ENCODE peak calls at places on chromosomes 13 and 19, in six cellular contexts. A is endothelial cell of umbilical vein; J is NB4; X is CD8-positive, alpha-beta T cell; L is endodermal cell; M is suprapubic skin. T is an unnamed sample.

GRCh38 chr19:18416778-18417249 is 2.4 kb upstream of the SSBP4 start:
- DNase-seq in A (peak; percentile 89), J (peak; percentile 92), X (peak; percentile 53), L (peak; percentile 94), M (peak; percentile 97), T (peak; percentile 55)

GRCh38 chr19:50050406-50051223 is 24.8 kb downstream of the ZNF473 start:
- DNase-seq in A (peak; percentile 61), J (peak; percentile 51), X (peak; percentile 75), L (no peak), M (peak; percentile 87), T (peak; percentile 71)

GRCh38 chr19:813359-814107 is 8.2 kb downstream of the PLPPR3 start:
- DNase-seq in A (no peak), J (no peak), X (no peak), L (peak; percentile 61), M (no peak), T (no peak)

GRCh38 chr13:95505265-95505664 is 47.3 kb upstream of the CLDN10 start:
- DNase-seq in A (no peak), J (no peak), X (no peak), L (peak; percentile 57), M (no peak), T (no peak)

GRCh38 chr19:35370722-35371121 is at the start of gene GPR42:
- DNase-seq in A (no peak), J (no peak), X (no peak), L (no peak), M (no peak), T (no peak)

GRCh38 chr13:23180711-23181110 is at the start of gene SGCG:
- DNase-seq in A (no peak), J (no peak), X (no peak), L (no peak), M (no peak), T (no peak)

GRCh38 chr13:46721054-46721453 is 75.9 kb downstream of the ESD start:
- DNase-seq in A (peak; percentile 83), J (peak; percentile 57), X (peak; percentile 1), L (peak; percentile 74), M (no peak), T (peak; percentile 26)

GRCh38 chr13:75444016-75444415 is 38.0 kb downstream of the TBC1D4 start:
- DNase-seq in A (no peak), J (no peak), X (no peak), L (no peak), M (no peak), T (no peak)

GRCh38 chr13:48078251-48078656 is 16.6 kb downstream of the MED4 start:
- DNase-seq in A (peak; percentile 17), J (peak; percentile 55), X (no peak), L (peak; percentile 51), M (no peak), T (peak; percentile 54)

GRCh38 chr19:16342002-16342715 is 17.5 kb downstream of the KLF2 start:
- DNase-seq in A (no peak), J (peak; percentile 57), X (no peak), L (no peak), M (no peak), T (no peak)

GRCh38 chr13:59533561-59534337 is 630.0 kb downstream of the DIAPH3 start:
- DNase-seq in A (peak; percentile 93), J (no peak), X (no peak), L (no peak), M (no peak), T (no peak)

GRCh38 chr13:33869005-33869404 is 51.1 kb downstream of the RFC3 start:
- DNase-seq in A (no peak), J (no peak), X (no peak), L (no peak), M (no peak), T (no peak)

GRCh38 chr19:48616041-48616436 is 1.2 kb upstream of the FAM83E start:
- DNase-seq in A (no peak), J (no peak), X (no peak), L (no peak), M (no peak), T (no peak)
- H3K4me3 ChIP-seq in A (no peak overlapping the region), J (peak overlapping the region; percentile 68), X (no peak overlapping the region), L (peak overlapping the region; percentile 100), M (no peak overlapping the region), T (no peak overlapping the region)

GRCh38 chr19:23823952-23824389 is 65.3 kb upstream of the ZNF681 start:
- DNase-seq in A (no peak), J (peak; percentile 90), X (no peak), L (peak; percentile 75), M (no peak), T (peak; percentile 28)

GRCh38 chr19:23817519-23817918 is 58.8 kb upstream of the ZNF681 start:
- DNase-seq in A (no peak), J (peak; percentile 68), X (no peak), L (peak; percentile 75), M (no peak), T (peak; percentile 65)

DNA sequence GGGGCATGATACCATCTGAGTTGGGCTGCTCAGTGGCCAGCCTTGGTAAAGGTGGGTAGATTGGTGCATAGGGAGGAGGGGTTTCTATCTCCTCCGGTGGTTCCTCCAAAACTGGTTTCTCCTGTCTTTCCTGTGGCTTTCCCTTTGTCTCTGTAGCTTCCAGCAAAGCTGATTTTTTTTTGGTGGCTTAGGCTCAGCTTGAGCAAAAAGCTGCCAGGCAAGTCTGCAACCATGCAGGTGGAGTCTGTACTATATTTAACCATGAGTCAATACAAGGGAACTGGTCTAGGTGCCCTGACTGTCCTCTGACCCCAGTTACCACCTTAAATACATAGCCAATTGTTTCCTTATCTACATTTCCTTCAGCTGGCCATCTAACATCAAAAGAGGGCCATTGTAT is 64.0 kb upstream of the ZNF681 start:
- DNase-seq in A (no peak), J (no peak), X (no peak), L (no peak), M (no peak), T (no peak)
- H3K4me3 ChIP-seq in A (no peak overlapping the region), J (no peak overlapping the region), X (no peak overlapping the region), L (peak overlapping the region; percentile 64), M (no peak overlapping the region), T (no peak overlapping the region)

GRCh38 chr19:7968796-7969559 is 25.5 kb upstream of the TIMM44 start:
- DNase-seq in A (no peak), J (no peak), X (no peak), L (no peak), M (no peak), T (no peak)
- H3K4me3 ChIP-seq in A (no peak overlapping the region), J (no peak overlapping the region), X (no peak overlapping the region), L (no peak overlapping the region), M (no peak overlapping the region), T (no peak overlapping the region)

DNA sequence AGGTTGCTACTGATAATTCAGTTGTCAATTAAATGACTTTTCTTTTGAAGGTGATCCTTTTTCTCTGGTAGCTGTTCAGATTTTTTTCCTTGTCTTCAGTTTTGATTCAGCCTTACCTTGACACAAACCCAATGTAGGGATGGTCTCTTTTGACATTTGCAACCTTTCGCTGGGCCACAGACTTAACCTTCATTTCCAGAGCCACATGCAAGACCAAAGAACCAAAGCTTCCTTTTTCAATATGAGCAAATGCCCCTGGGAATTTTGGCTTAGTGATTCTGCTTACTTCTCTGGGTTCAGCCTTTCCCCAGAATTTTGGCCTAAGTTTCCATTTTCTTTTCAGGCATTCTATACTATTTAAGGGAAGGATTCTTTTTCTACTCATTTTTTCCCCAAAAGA is 19.6 kb downstream of the SIGLEC5 start:
- DNase-seq in A (no peak), J (peak; percentile 25), X (no peak), L (no peak), M (no peak), T (no peak)
- H3K4me3 ChIP-seq in A (no peak overlapping the region), J (no peak overlapping the region), X (no peak overlapping the region), L (no peak overlapping the region), M (no peak overlapping the region), T (no peak overlapping the region)

DNA sequence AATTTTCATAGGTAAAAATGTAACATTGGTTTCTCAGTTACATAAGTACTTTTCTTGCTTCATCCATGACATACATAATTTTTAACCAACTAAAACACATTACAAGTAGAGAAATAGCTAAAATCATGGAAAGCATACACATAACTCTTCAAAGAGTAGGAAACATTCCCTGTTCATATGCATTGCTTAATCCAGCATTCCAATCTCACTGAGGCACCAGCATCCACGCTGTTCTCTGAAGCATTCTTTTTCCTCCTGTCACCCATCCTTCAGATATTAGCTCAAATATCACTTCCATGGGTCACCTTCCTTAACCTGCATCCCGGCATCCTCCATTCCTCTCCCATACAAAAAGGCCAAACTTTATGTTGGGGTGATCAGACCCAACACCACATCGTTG is 79.1 kb downstream of the ZNF254 start:
- DNase-seq in A (no peak), J (no peak), X (no peak), L (no peak), M (no peak), T (no peak)
- H3K4me3 ChIP-seq in A (no peak overlapping the region), J (no peak overlapping the region), X (no peak overlapping the region), L (no peak overlapping the region), M (no peak overlapping the region), T (no peak overlapping the region)

DNA sequence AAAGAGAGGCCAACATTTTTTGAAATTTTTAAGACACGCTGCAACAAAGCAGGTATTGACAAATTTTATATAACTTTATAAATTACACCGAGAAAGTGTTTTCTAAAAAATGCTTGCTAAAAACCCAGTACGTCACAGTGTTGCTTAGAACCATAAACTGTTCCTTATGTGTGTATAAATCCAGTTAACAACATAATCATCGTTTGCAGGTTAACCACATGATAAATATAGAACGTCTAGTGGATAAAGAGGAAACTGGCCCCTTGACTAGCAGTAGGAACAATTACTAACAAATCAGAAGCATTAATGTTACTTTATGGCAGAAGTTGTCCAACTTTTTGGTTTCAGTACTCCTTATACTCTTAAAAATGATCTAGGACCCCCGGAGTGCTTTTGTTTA is 1.2 kb downstream of the BRCA2 start:
- DNase-seq in A (no peak), J (peak; percentile 72), X (no peak), L (no peak), M (no peak), T (no peak)
- H3K4me3 ChIP-seq in A (peak overlapping the region; percentile 96), J (peak overlapping the region; percentile 87), X (no peak overlapping the region), L (peak overlapping the region; percentile 85), M (peak overlapping the region; percentile 94), T (peak overlapping the region; percentile 72)

GRCh38 chr19:55156202-55157063 is 1.1 kb downstream of the TNNI3 start:
- DNase-seq in A (no peak), J (no peak), X (no peak), L (peak; percentile 98), M (peak; percentile 65), T (no peak)
- H3K4me3 ChIP-seq in A (no peak overlapping the region), J (no peak overlapping the region), X (no peak overlapping the region), L (peak overlapping the region; percentile 70), M (peak overlapping the region; percentile 30), T (no peak overlapping the region)

DNA sequence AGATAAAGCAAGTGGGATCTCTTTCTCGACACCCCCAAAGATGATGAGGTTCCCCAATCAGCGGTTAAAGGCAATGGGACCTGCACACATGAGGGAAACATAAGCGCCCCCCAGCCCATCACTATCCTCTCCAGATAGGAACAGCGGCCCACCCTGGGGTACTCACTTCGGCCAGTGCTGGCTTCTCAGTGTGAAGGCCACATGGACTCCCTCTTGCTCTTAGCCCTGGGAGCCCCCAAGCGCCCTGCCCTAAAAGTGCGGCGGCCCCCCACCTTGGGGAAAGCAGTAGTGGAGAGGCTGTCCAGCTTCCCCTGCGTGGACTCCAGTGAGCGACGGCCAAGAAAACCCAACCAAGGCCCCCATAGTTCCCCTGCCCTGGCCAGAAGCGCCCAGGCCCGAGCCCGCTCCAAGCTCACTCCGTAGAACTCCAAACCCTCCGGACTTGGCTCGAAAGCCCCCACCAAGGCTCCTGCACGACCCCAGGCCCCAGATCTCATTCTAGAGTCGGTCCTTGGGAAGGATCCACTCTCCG is 1.0 kb downstream of the CACNA1A start:
- DNase-seq in A (no peak), J (no peak), X (no peak), L (no peak), M (no peak), T (no peak)
- H3K4me3 ChIP-seq in A (no peak overlapping the region), J (no peak overlapping the region), X (no peak overlapping the region), L (no peak overlapping the region), M (no peak overlapping the region), T (no peak overlapping the region)